ENCODE peak calls at places on chromosomes 4 and X, in eight cellular contexts. T is lung, L is brain microvascular endothelial cell, U is DND-41, V is fibroblast of lung, Z is mucosa of descending colon, Y is mesenchymal stem cell, F is thoracic aorta. I is an unnamed sample.
A peak's percentile ranks its signal among the peaks of the same experiment; 100 is the strongest.

GRCh38 chrX:72367524-72367923 is 61.8 kb upstream of the CITED1 start:
- DNase-seq in V (no peak), F (no peak), Z (no peak), L (no peak), Y (no peak), T (no peak), U (no peak), I (no peak)

GRCh38 chrX:2283111-2283847 is 217.5 kb downstream of the DHRSX start:
- DNase-seq in F (no peak), L (no peak), V (peak; percentile 59), Y (no peak), T (no peak), U (no peak), Z (no peak), I (peak; percentile 19)

GRCh38 chr4:128600996-128601857 is 208.3 kb upstream of the JADE1 start:
- DNase-seq in Y (peak; percentile 97), T (peak; percentile 88), L (peak; percentile 96), U (peak; percentile 9), V (peak; percentile 97), Z (peak; percentile 54), F (peak; percentile 43), I (peak; percentile 98)

GRCh38 chr4:119116021-119116420 is 19.6 kb upstream of the MYOZ2 start:
- DNase-seq in L (no peak), U (no peak), Z (no peak), F (no peak), T (no peak), V (no peak), Y (no peak), I (no peak)

GRCh38 chr4:116561717-116562116 is 523.7 kb downstream of the TRAM1L1 start:
- DNase-seq in U (no peak), F (no peak), Z (no peak), T (no peak), Y (no peak), L (no peak), V (no peak), I (no peak)

GRCh38 chrX:17597836-17598434 is 139.4 kb upstream of the SCML1 start:
- DNase-seq in T (peak; percentile 76), U (no peak), V (peak; percentile 58), Z (peak; percentile 78), L (peak; percentile 37), F (peak; percentile 65), Y (no peak), I (peak; percentile 87)

GRCh38 chr4:45294464-45294863 is 568.1 kb upstream of the GNPDA2 start:
- DNase-seq in T (no peak), U (no peak), F (no peak), V (no peak), L (no peak), Z (no peak), Y (no peak), I (no peak)

GRCh38 chr4:120589787-120590186 is 332.7 kb downstream of the PRDM5 start:
- DNase-seq in T (no peak), Y (no peak), V (no peak), U (no peak), L (no peak), F (no peak), Z (no peak), I (no peak)

GRCh38 chr4:175905939-175906338 is 93.9 kb upstream of the GPM6A start:
- DNase-seq in U (no peak), T (no peak), Z (no peak), F (no peak), L (no peak), V (no peak), Y (no peak), I (no peak)

GRCh38 chr4:94758141-94758699 is 465 bp downstream of the BMPR1B start:
- DNase-seq in V (peak; percentile 41), L (peak; percentile 14), Z (peak; percentile 5), U (peak; percentile 62), T (peak; percentile 36), Y (peak; percentile 26), F (no peak), I (peak; percentile 24)

GRCh38 chr4:174702974-174703478 is 126.0 kb downstream of the GLRA3 start:
- DNase-seq in V (peak; percentile 63), Y (no peak), T (no peak), F (no peak), L (peak; percentile 14), Z (no peak), U (no peak), I (peak; percentile 35)

GRCh38 chr4:157804986-157805385 is 367.8 kb downstream of the GASK1B start:
- DNase-seq in Z (no peak), V (peak; percentile 13), T (no peak), Y (no peak), L (no peak), F (no peak), U (no peak), I (no peak)

GRCh38 chr4:153222790-153223417 is 18.7 kb downstream of the TRIM2 start:
- DNase-seq in L (no peak), Y (peak; percentile 70), U (no peak), F (no peak), T (peak; percentile 38), Z (peak; percentile 43), V (peak; percentile 65), I (peak; percentile 37)

GRCh38 chrX:106684207-106684606 is 42.3 kb upstream of the RNF128 start:
- DNase-seq in Z (no peak), T (no peak), L (no peak), F (no peak), V (no peak), Y (no peak), U (no peak), I (no peak)

GRCh38 chrX:127879585-127879984 is 172.6 kb downstream of the ACTRT1 start:
- DNase-seq in T (no peak), Z (no peak), U (no peak), F (no peak), Y (no peak), L (no peak), V (no peak), I (no peak)

GRCh38 chr4:79439489-79439888 is 31.5 kb upstream of the GK2 start:
- DNase-seq in Z (no peak), V (no peak), U (no peak), F (no peak), T (no peak), Y (no peak), L (no peak), I (no peak)

GRCh38 chr4:79442422-79442821 is 34.4 kb upstream of the GK2 start:
- DNase-seq in Y (peak; percentile 7), Z (no peak), U (no peak), F (no peak), L (no peak), V (peak; percentile 30), T (no peak), I (peak; percentile 2)

GRCh38 chr4:79446145-79446544 is 38.1 kb upstream of the GK2 start:
- DNase-seq in F (no peak), T (no peak), L (no peak), Z (no peak), U (no peak), Y (no peak), V (no peak), I (no peak)

DNA sequence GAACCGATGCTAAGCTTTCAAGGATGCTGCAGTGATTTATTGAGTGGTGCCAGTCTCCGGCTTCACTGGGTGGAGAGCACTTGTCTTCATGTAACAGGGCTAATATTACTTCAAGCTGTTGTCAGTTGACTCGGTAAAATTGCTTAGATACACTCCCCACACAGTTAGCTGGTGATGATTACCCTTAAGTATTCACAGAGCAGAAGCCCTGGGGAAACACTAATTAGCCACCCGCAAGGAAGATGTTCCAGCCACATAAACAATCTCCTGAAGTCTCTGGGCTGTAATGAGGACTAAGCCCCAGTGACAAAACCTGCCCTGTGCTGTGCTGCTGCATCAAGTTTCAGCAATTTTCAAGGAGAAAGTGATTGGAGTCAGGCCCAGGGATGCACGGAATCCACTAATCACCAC is 37.3 kb upstream of the GK2 start:
- DNase-seq in T (no peak), L (no peak), F (no peak), Y (peak; percentile 8), U (no peak), Z (no peak), V (no peak), I (no peak)
- H3K4me3 ChIP-seq in T (no peak overlapping the region), L (no peak overlapping the region), F (no peak overlapping the region), Y (no peak overlapping the region), U (no peak overlapping the region), Z (no peak overlapping the region), V (no peak overlapping the region), I (no peak overlapping the region)

GRCh38 chr4:110636677-110637407 is 14.0 kb upstream of the PITX2 start:
- DNase-seq in Z (no peak), Y (peak; percentile 83), T (no peak), V (peak; percentile 46), L (no peak), F (no peak), U (no peak), I (peak; percentile 65)

GRCh38 chr4:110635155-110635479 is 12.2 kb upstream of the PITX2 start:
- DNase-seq in Y (no peak), F (no peak), V (no peak), T (no peak), Z (no peak), L (no peak), U (no peak), I (no peak)

GRCh38 chr4:110637408-110638131 is 14.7 kb upstream of the PITX2 start:
- DNase-seq in Y (peak; percentile 38), F (no peak), Z (no peak), L (no peak), V (no peak), T (no peak), U (no peak), I (no peak)

GRCh38 chr4:110634320-110635154 is 11.7 kb upstream of the PITX2 start:
- DNase-seq in T (no peak), Z (no peak), Y (peak; percentile 22), F (no peak), L (no peak), V (no peak), U (no peak), I (no peak)

GRCh38 chr4:110636231-110636676 is 13.4 kb upstream of the PITX2 start:
- DNase-seq in Z (no peak), F (no peak), Y (peak; percentile 17), T (no peak), L (no peak), U (no peak), V (no peak), I (no peak)
- H3K4me3 ChIP-seq in Z (no peak overlapping the region), F (peak overlapping the region; percentile 64), Y (peak overlapping the region; percentile 78), T (no peak overlapping the region), L (no peak overlapping the region), U (no peak overlapping the region), V (no peak overlapping the region), I (peak overlapping the region; percentile 61)

GRCh38 chrX:154738013-154738738 is 12.7 kb downstream of the GAB3 start:
- DNase-seq in Y (peak; percentile 88), U (peak; percentile 62), Z (peak; percentile 22), L (peak; percentile 82), V (peak; percentile 88), T (no peak), F (no peak), I (peak; percentile 86)
- H3K4me3 ChIP-seq in Y (no peak overlapping the region), U (no peak overlapping the region), Z (no peak overlapping the region), L (no peak overlapping the region), V (no peak overlapping the region), T (no peak overlapping the region), F (no peak overlapping the region), I (no peak overlapping the region)

GRCh38 chrX:132877954-132878536 is 80.4 kb downstream of the HS6ST2 start:
- DNase-seq in F (no peak), U (no peak), Y (no peak), Z (no peak), L (no peak), V (no peak), T (no peak), I (no peak)

GRCh38 chrX:132876509-132876837 is 82.0 kb downstream of the HS6ST2 start:
- DNase-seq in Z (no peak), F (no peak), V (peak; percentile 10), Y (peak; percentile 11), T (no peak), U (no peak), L (no peak), I (no peak)

GRCh38 chrX:132876933-132877332 is 81.5 kb downstream of the HS6ST2 start:
- DNase-seq in F (no peak), Y (no peak), T (no peak), Z (no peak), L (no peak), U (no peak), V (no peak), I (no peak)

GRCh38 chrX:132875705-132876508 is 82.5 kb downstream of the HS6ST2 start:
- DNase-seq in Y (no peak), L (no peak), Z (no peak), T (no peak), F (no peak), U (no peak), V (no peak), I (no peak)
- H3K4me3 ChIP-seq in Y (no peak overlapping the region), L (no peak overlapping the region), Z (no peak overlapping the region), T (no peak overlapping the region), F (no peak overlapping the region), U (no peak overlapping the region), V (no peak overlapping the region), I (no peak overlapping the region)